ENCODE peak calls at places on chromosomes 11 and 22, in nine cellular contexts. Q is IMR-90, V is DND-41, T is left lung, H is body of pancreas, O is left ventricle myocardium inferior, G is PC-9, U is tibial nerve, J is cardiac muscle cell. W is an unnamed sample.
A peak's percentile ranks its signal among the peaks of the same experiment; 100 is the strongest.

GRCh38 chr11:70871881-70872280 is 380.5 kb downstream of the SHANK2 start:
- DNase-seq in Q (peak; percentile 30), V (no peak), T (no peak), H (no peak), O (no peak), G (no peak), U (no peak), J (no peak), W (peak; percentile 80)

GRCh38 chr22:38792833-38793232 is 1.1 kb downstream of the DNAL4 start:
- DNase-seq in Q (peak; percentile 59), V (no peak), T (no peak), H (no peak), O (no peak), G (peak; percentile 58), U (no peak), J (no peak), W (no peak)

GRCh38 chr11:72899238-72899637 is 85.0 kb downstream of the ATG16L2 start:
- DNase-seq in Q (peak; percentile 4), V (no peak), T (no peak), H (no peak), O (no peak), G (no peak), U (no peak), J (no peak), W (no peak)

GRCh38 chr11:10581481-10582019 is 13.1 kb upstream of the LYVE1 start:
- DNase-seq in Q (peak; percentile 63), V (no peak), T (peak; percentile 84), H (peak; percentile 12), O (peak; percentile 35), G (peak; percentile 85), U (peak; percentile 43), J (no peak), W (no peak)

GRCh38 chr22:23696326-23696851 is 5.6 kb downstream of the RGL4 start:
- DNase-seq in Q (peak; percentile 56), V (peak; percentile 93), T (peak; percentile 86), H (peak; percentile 39), O (no peak), G (no peak), U (no peak), J (no peak), W (no peak)

GRCh38 chr11:70712471-70712870 is 314.1 kb downstream of the CTTN start:
- DNase-seq in Q (no peak), V (no peak), T (peak; percentile 77), H (no peak), O (no peak), G (no peak), U (no peak), J (no peak), W (no peak)

GRCh38 chr11:76587810-76588454 is 82.6 kb downstream of the LRRC32 start:
- DNase-seq in Q (peak; percentile 67), V (no peak), T (no peak), H (no peak), O (no peak), G (no peak), U (no peak), J (no peak), W (no peak)

GRCh38 chr22:18044548-18045271 is 20.3 kb upstream of the MICAL3 start:
- DNase-seq in Q (peak; percentile 63), V (no peak), T (no peak), H (peak; percentile 84), O (peak; percentile 80), G (no peak), U (peak; percentile 44), J (no peak), W (no peak)

GRCh38 chr11:27158763-27159679 is 118.4 kb downstream of the BBOX1 start:
- DNase-seq in Q (peak; percentile 81), V (peak; percentile 8), T (no peak), H (peak; percentile 63), O (no peak), G (peak; percentile 56), U (peak; percentile 80), J (peak; percentile 71), W (peak; percentile 38)

GRCh38 chr22:47654922-47655451 is 892.5 kb downstream of the TBC1D22A start:
- DNase-seq in Q (no peak), V (no peak), T (no peak), H (no peak), O (no peak), G (no peak), U (no peak), J (no peak), W (no peak)

GRCh38 chr22:26995222-26995621 is 337.8 kb downstream of the MIAT start:
- DNase-seq in Q (no peak), V (no peak), T (no peak), H (peak; percentile 81), O (no peak), G (no peak), U (no peak), J (no peak), W (no peak)

GRCh38 chr22:20438066-20438677 is 547 bp upstream of the SCARF2 start:
- DNase-seq in Q (peak; percentile 45), V (no peak), T (no peak), H (no peak), O (no peak), G (no peak), U (no peak), J (peak; percentile 45), W (peak; percentile 47)

GRCh38 chr11:115471367-115471766 is 32.8 kb downstream of the CADM1 start:
- DNase-seq in Q (peak; percentile 28), V (no peak), T (no peak), H (no peak), O (no peak), G (no peak), U (no peak), J (no peak), W (no peak)

DNA sequence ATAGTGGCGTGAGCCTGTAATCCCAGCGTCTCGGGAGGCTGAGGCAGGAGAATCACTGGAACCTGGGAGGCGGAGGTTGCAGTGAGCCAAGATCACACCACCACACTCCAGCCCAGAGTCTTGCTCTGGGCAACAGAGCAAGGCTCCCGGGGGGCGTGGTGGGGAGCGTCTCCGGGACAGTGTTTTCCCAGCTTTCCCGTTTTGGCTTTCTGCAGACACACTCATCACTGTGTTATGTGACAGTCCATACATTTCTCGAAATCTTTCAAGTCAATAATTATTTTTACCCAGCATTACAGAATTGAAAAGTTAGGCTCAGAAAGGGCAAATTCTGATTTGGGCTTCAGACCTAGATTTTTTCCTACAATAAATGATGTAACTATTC is 31.7 kb downstream of the NEAT1 start:
- DNase-seq in Q (peak; percentile 48), V (no peak), T (no peak), H (no peak), O (no peak), G (no peak), U (no peak), J (no peak), W (no peak)
- H3K4me1 ChIP-seq in Q (peaks cover 10% of the 10 kb centered on the region), V (peaks cover 16% of the 10 kb centered on the region), T (peaks cover 9% of the 10 kb centered on the region), H (peaks cover 10% of the 10 kb centered on the region), O (peaks cover 29% of the 10 kb centered on the region), G (peaks cover 25% of the 10 kb centered on the region), U (peaks cover 10% of the 10 kb centered on the region), J (no peaks in the 10 kb centered on the region), W (peaks cover 32% of the 10 kb centered on the region)

GRCh38 chr11:122559734-122560382 is 95.7 kb upstream of the UBASH3B start:
- DNase-seq in Q (peak; percentile 25), V (no peak), T (no peak), H (no peak), O (no peak), G (peak; percentile 53), U (no peak), J (no peak), W (no peak)
- H3K4me3 ChIP-seq in Q (no peak overlapping the region), V (no peak overlapping the region), T (no peak overlapping the region), H (no peak overlapping the region), O (no peak overlapping the region), G (peak overlapping the region; percentile 16), U (no peak overlapping the region), J (no peak overlapping the region), W (no peak overlapping the region)

GRCh38 chr22:31341386-31342088 is 4.6 kb downstream of the PATZ1 start:
- DNase-seq in Q (no peak), V (no peak), T (no peak), H (no peak), O (no peak), G (no peak), U (no peak), J (no peak), W (no peak)

GRCh38 chr22:31344369-31345330 is 1.5 kb downstream of the PATZ1 start:
- DNase-seq in Q (peak; percentile 57), V (peak; percentile 54), T (no peak), H (peak; percentile 67), O (peak; percentile 35), G (no peak), U (peak; percentile 51), J (peak; percentile 5), W (no peak)

GRCh38 chr22:31340765-31341247 is 5.3 kb downstream of the PATZ1 start:
- DNase-seq in Q (no peak), V (no peak), T (no peak), H (no peak), O (no peak), G (no peak), U (no peak), J (no peak), W (no peak)

GRCh38 chr22:31343235-31344191 is 2.6 kb downstream of the PATZ1 start:
- DNase-seq in Q (peak; percentile 26), V (no peak), T (peak; percentile 86), H (peak; percentile 95), O (peak; percentile 34), G (peak; percentile 94), U (peak; percentile 8), J (peak; percentile 69), W (no peak)

DNA sequence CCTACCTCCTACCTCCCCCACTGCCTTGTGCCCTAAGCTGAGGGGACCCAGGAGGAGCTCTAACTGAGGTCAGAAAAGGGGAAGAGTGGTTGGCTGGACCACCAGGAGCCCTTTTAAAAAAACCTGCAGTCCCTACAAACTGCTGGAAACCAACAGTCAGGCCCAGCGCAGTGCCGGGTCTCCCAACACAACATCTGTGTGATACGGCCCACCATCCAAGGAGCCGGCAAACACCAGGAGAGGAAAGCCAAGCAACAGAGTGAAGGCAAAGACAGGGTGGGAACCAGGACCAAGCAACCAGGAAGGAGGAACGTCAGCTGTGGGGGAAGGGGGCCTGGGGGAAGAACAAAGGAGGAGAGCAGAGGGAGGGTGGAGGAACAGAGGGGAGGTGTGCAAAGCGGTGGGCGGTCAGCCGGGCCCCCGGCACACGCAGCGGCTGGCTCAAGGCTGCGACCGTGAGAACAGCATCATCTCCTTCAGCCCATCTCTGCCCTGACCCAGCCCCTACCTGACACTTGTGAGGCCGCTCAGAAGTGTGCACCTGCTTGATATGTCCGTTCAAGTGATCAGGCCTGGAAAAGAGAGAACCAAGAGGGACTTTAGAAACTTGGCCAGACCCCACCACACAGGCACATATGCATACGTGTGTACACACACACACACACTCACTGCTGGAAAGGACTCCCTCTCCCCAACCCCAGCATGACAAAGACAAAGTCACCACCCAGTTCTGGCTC is 3.6 kb downstream of the PATZ1 start:
- DNase-seq in Q (no peak), V (no peak), T (no peak), H (peak; percentile 33), O (no peak), G (no peak), U (no peak), J (no peak), W (no peak)
- H3K27ac ChIP-seq in Q (no peak overlapping the region), V (peak overlapping the region; percentile 39), T (peak overlapping the region; percentile 89), H (peak overlapping the region; percentile 88), O (peak overlapping the region; percentile 96), G (peak overlapping the region; percentile 72), U (peak overlapping the region; percentile 88), J (no peak overlapping the region), W (no peak overlapping the region)

DNA sequence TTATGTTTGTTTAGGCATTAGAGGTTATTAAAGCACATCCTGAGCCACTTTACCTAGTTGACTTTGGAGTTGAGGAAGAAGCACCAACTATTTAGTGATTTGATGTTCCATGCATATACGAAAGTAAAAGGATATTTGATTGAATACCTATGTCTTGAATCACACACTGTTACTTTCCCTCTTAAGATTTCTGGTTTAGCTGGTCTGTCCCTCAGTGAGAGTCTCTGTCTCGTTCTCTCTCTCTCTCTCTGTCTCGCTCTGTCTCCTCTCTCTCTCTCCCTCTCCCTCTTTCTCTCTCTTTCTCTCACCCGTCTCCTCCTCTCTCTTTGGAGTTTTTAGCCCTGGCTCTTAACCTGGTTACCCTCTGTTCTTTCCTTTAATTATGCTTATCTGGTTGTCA is 11.0 kb downstream of the CTNND1 start:
- DNase-seq in Q (peak; percentile 48), V (no peak), T (no peak), H (no peak), O (no peak), G (peak; percentile 92), U (no peak), J (no peak), W (no peak)
- H3K4me1 ChIP-seq in Q (peaks cover 25% of the 10 kb centered on the region), V (peaks cover 12% of the 10 kb centered on the region), T (peaks cover 34% of the 10 kb centered on the region), H (peaks cover 88% of the 10 kb centered on the region), O (peaks cover 100% of the 10 kb centered on the region), G (peaks cover 89% of the 10 kb centered on the region), U (peaks cover 49% of the 10 kb centered on the region), J (peaks cover 42% of the 10 kb centered on the region), W (peaks cover 46% of the 10 kb centered on the region)

W was measured in SJSA1.